ENCODE peak calls at places on chromosomes 5 and 9, in four cellular contexts. O, C, R and I are unnamed samples.

GRCh38 chr5:78600656-78601452 is 47.7 kb downstream of the LHFPL2 start:
- DNase-seq in O (no peak), C (no peak), R (no peak), I (no peak)

GRCh38 chr9:336039-336438 is 121.4 kb downstream of the DOCK8 start:
- DNase-seq in O (no peak), C (no peak), R (no peak), I (no peak)

GRCh38 chr9:99820330-99821186 is 1.1 kb upstream of the NR4A3 start:
- DNase-seq in O (no peak), C (no peak), R (no peak), I (no peak)

GRCh38 chr5:89097103-89097502 is 214.1 kb upstream of the MEF2C start:
- DNase-seq in O (peak; percentile 52), C (no peak), R (no peak), I (no peak)

GRCh38 chr5:72117281-72117680 is 10.0 kb downstream of the MAP1B start:
- DNase-seq in O (no peak), C (no peak), R (no peak), I (no peak)

GRCh38 chr9:87829756-87830155 is 52.9 kb upstream of the SPATA31E1 start:
- DNase-seq in O (no peak), C (no peak), R (no peak), I (no peak)

GRCh38 chr9:137176302-137177182 is 4.7 kb upstream of the TMEM210 start:
- DNase-seq in O (no peak), C (no peak), R (peak; percentile 55), I (no peak)

GRCh38 chr5:158235159-158235547 is 376.2 kb upstream of the CLINT1 start:
- DNase-seq in O (no peak), C (no peak), R (no peak), I (no peak)

GRCh38 chr9:33192493-33193245 is 25.5 kb upstream of the B4GALT1 start:
- DNase-seq in O (no peak), C (no peak), R (no peak), I (no peak)

GRCh38 chr5:72465601-72466563 is 41.3 kb downstream of the ZNF366 start:
- DNase-seq in O (peak; percentile 92), C (no peak), R (no peak), I (no peak)

GRCh38 chr5:38540348-38540747 is 16.1 kb downstream of the LIFR start:
- DNase-seq in O (no peak), C (no peak), R (no peak), I (no peak)

GRCh38 chr9:3865373-3865772 is 339.6 kb upstream of the RFX3 start:
- DNase-seq in O (no peak), C (no peak), R (no peak), I (no peak)

GRCh38 chr5:116394186-116394867 is 180.3 kb downstream of the SEMA6A start:
- DNase-seq in O (no peak), C (no peak), R (no peak), I (no peak)

GRCh38 chr5:33438996-33439395 is 1.8 kb upstream of the TARS1 start:
- DNase-seq in O (no peak), C (no peak), R (no peak), I (no peak)

GRCh38 chr9:4301971-4302427 is 2.1 kb upstream of the GLIS3 start:
- DNase-seq in O (no peak), C (no peak), R (no peak), I (no peak)

GRCh38 chr5:83724001-83724400 is 3.3 kb upstream of the HAPLN1 start:
- DNase-seq in O (no peak), C (no peak), R (no peak), I (no peak)

GRCh38 chr5:141149812-141150211 is at the start of gene PCDHB6:
- DNase-seq in O (no peak), C (peak; percentile 76), R (no peak), I (peak; percentile 60)

GRCh38 chr9:2955616-2956015 is 111.7 kb upstream of the PUM3 start:
- DNase-seq in O (no peak), C (no peak), R (no peak), I (no peak)

GRCh38 chr9:10062629-10063395 is 550.0 kb downstream of the PTPRD start:
- DNase-seq in O (no peak), C (no peak), R (no peak), I (no peak)

GRCh38 chr9:3954950-3955670 is 344.8 kb downstream of the GLIS3 start:
- DNase-seq in O (no peak), C (no peak), R (peak; percentile 5), I (no peak)

GRCh38 chr5:162817381-162817780 is 620.0 kb upstream of the CCNG1 start:
- DNase-seq in O (no peak), C (no peak), R (no peak), I (no peak)

GRCh38 chr9:32587901-32588300 is 14.9 kb upstream of the NDUFB6 start:
- DNase-seq in O (no peak), C (no peak), R (no peak), I (no peak)

GRCh38 chr9:15374825-15375224 is 47.9 kb upstream of the SNAPC3 start:
- DNase-seq in O (no peak), C (no peak), R (no peak), I (no peak)
- TF ChIP-seq NRF1 in O (no peak), C (no peak), R (no peak), I (no peak)

GRCh38 chr9:127930298-127931091 is at the start of gene PIP5KL1:
- DNase-seq in O (no peak), C (peak; percentile 98), R (peak; percentile 93), I (peak; percentile 97)
- TF ChIP-seq NRF1 in O (no peak), C (no peak), R (peak; percentile 56), I (no peak)

GRCh38 chr9:97563458-97564135 is 62.1 kb downstream of the TMOD1 start:
- DNase-seq in O (no peak), C (no peak), R (no peak), I (no peak)
- TF ChIP-seq NRF1 in O (no peak), C (no peak), R (no peak), I (no peak)

GRCh38 chr9:93669958-93670207 is 93.5 kb downstream of the PHF2 start:
- DNase-seq in O (no peak), C (peak; percentile 30), R (no peak), I (no peak)
- TF ChIP-seq NRF1 in O (no peak), C (no peak), R (no peak), I (no peak)

GRCh38 chr9:97059661-97060060 is 20.7 kb upstream of the CTSV start:
- DNase-seq in O (no peak), C (no peak), R (no peak), I (no peak)
- TF ChIP-seq NRF1 in O (no peak), C (no peak), R (no peak), I (no peak)

GRCh38 chr5:15796557-15796956 is 296.6 kb downstream of the FBXL7 start:
- DNase-seq in O (no peak), C (no peak), R (no peak), I (no peak)

GRCh38 chr5:15799612-15800011 is 299.6 kb downstream of the FBXL7 start:
- DNase-seq in O (no peak), C (no peak), R (no peak), I (no peak)

GRCh38 chr5:15798006-15798405 is 298.0 kb downstream of the FBXL7 start:
- DNase-seq in O (no peak), C (no peak), R (no peak), I (no peak)

GRCh38 chr5:15797116-15797515 is 297.1 kb downstream of the FBXL7 start:
- DNase-seq in O (no peak), C (no peak), R (no peak), I (no peak)

GRCh38 chr5:15799014-15799413 is 299.0 kb downstream of the FBXL7 start:
- DNase-seq in O (no peak), C (no peak), R (no peak), I (no peak)
- TF ChIP-seq NRF1 in O (no peak), C (no peak), R (no peak), I (no peak)

GRCh38 chr9:133890583-133890982 is 101.5 kb downstream of the VAV2 start:
- DNase-seq in O (no peak), C (no peak), R (no peak), I (no peak)

GRCh38 chr9:133891741-133892140 is 100.4 kb downstream of the VAV2 start:
- DNase-seq in O (no peak), C (no peak), R (no peak), I (no peak)

GRCh38 chr9:133888779-133889491 is 103.2 kb downstream of the VAV2 start:
- DNase-seq in O (no peak), C (peak; percentile 61), R (no peak), I (no peak)

GRCh38 chr9:133888048-133888778 is 103.9 kb downstream of the VAV2 start:
- DNase-seq in O (no peak), C (peak; percentile 79), R (peak; percentile 20), I (peak; percentile 46)

GRCh38 chr9:133889498-133890301 is 102.4 kb downstream of the VAV2 start:
- DNase-seq in O (no peak), C (no peak), R (no peak), I (no peak)
- TF ChIP-seq NRF1 in O (no peak), C (no peak), R (no peak), I (no peak)

GRCh38 chr9:115398313-115398650 is 280.3 kb upstream of the TNC start:
- DNase-seq in O (no peak), C (no peak), R (no peak), I (no peak)

GRCh38 chr9:115404311-115404710 is 286.4 kb upstream of the TNC start:
- DNase-seq in O (no peak), C (no peak), R (no peak), I (no peak)

GRCh38 chr9:115399026-115399425 is 281.1 kb upstream of the TNC start:
- DNase-seq in O (no peak), C (no peak), R (no peak), I (no peak)

GRCh38 chr9:115400801-115401200 is 282.8 kb upstream of the TNC start:
- DNase-seq in O (no peak), C (no peak), R (no peak), I (no peak)

GRCh38 chr9:115403753-115404152 is 285.8 kb upstream of the TNC start:
- DNase-seq in O (no peak), C (no peak), R (no peak), I (no peak)
- TF ChIP-seq NRF1 in O (no peak), C (no peak), R (no peak), I (no peak)

GRCh38 chr9:6304232-6304631 is 23.9 kb upstream of the TPD52L3 start:
- DNase-seq in O (no peak), C (no peak), R (no peak), I (no peak)

GRCh38 chr9:6305954-6306563 is 22.1 kb upstream of the TPD52L3 start:
- DNase-seq in O (peak; percentile 23), C (peak; percentile 31), R (no peak), I (no peak)

GRCh38 chr9:6307551-6308096 is 20.6 kb upstream of the TPD52L3 start:
- DNase-seq in O (no peak), C (no peak), R (no peak), I (no peak)

DNA sequence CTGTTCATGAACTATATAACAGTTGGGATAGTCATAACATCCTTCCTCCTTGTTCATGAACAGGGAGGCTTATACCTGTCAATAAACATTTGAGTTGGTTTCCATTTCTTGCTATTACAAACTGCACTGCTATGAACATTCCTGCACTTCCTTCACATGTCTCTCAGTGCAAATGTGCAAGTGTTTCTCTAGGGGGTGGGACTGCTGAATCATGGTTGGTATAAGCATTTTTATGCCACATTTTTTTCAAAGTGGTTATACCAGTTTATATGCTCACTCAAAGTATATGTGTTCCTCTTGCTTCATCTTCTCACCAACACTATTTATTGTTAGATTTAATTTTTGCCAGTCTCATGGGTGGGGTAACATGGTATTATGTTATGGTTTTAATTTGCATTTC is 25.8 kb upstream of the TPD52L3 start:
- DNase-seq in O (no peak), C (no peak), R (no peak), I (no peak)
- TF ChIP-seq NRF1 in O (no peak), C (no peak), R (no peak), I (no peak)

GRCh38 chr9:107895524-107896001 is 406.0 kb upstream of the KLF4 start:
- DNase-seq in O (no peak), C (no peak), R (no peak), I (no peak)
- TF ChIP-seq NRF1 in O (no peak), C (no peak), R (no peak), I (no peak)